ENCODE peak calls at places on chromosomes 7 and 10, in ten cellular contexts. B is DMS153; H is activated CD8-positive, alpha-beta memory T cell treated with anti-CD3 and anti-CD28 coated beads, Interleukin-2, amount 50 U/mL, for 48 hours; U is activated gamma-delta T cell treated with anti-CD3 and anti-CD28 coated beads, Interleukin-2, amount 50 U/mL, for 16 hours; K is C1 segment of cervical spinal cord; C is Right ventricle myocardium inferior; X is fibroblast of lung; A is HFFc6; L is stomach; D is Kasumi-1. V is an unnamed sample.

GRCh38 chr7:128356546-128357365 is 4.7 kb downstream of the PRRT4 start:
- DNase-seq in U (no peak), H (no peak), K (no peak), L (no peak), B (no peak), D (no peak), C (no peak), X (no peak), A (peak), V (no peak)

GRCh38 chr7:30852744-30853288 is 58.8 kb upstream of the AQP1 start:
- DNase-seq in B (no peak), U (no peak), C (no peak), L (no peak), K (no peak), A (no peak), X (no peak), H (no peak), D (no peak), V (no peak)

GRCh38 chr10:3467052-3467906 is 294.7 kb upstream of the PITRM1 start:
- DNase-seq in X (peak), L (peak), D (peak), C (peak), U (no peak), K (no peak), H (no peak), B (no peak), A (peak), V (no peak)

GRCh38 chr10:133104972-133105495 is 17.3 kb downstream of the ADGRA1 start:
- DNase-seq in D (no peak), C (no peak), L (no peak), H (no peak), K (no peak), B (no peak), A (no peak), X (no peak), U (no peak), V (no peak)

GRCh38 chr7:375491-375821 is 85.5 kb downstream of the FOXL3 start:
- DNase-seq in L (peak), B (no peak), C (no peak), H (no peak), U (no peak), X (no peak), A (no peak), K (no peak), D (no peak), V (peak)

GRCh38 chr7:22821702-22822485 is 755 bp downstream of the TOMM7 start:
- DNase-seq in D (no peak), H (peak), K (no peak), C (no peak), B (no peak), L (no peak), X (no peak), U (no peak), A (peak), V (peak)

GRCh38 chr10:62057359-62057758 is 155.9 kb downstream of the ARID5B start:
- DNase-seq in H (no peak), K (no peak), X (no peak), L (no peak), U (no peak), A (no peak), D (no peak), C (no peak), B (no peak), V (no peak)

GRCh38 chr7:26860361-26860760 is 4.0 kb downstream of the SKAP2 start:
- DNase-seq in D (no peak), A (no peak), B (peak), K (no peak), C (no peak), X (no peak), H (no peak), L (no peak), U (no peak), V (no peak)

GRCh38 chr10:15201589-15202300 is 33.3 kb upstream of the NMT2 start:
- DNase-seq in C (no peak), H (no peak), U (no peak), A (peak), L (no peak), X (peak), D (no peak), K (no peak), B (no peak), V (no peak)